ENCODE peak calls at places on chromosomes 5 and 9, in four cellular contexts. A is fibroblast of pulmonary artery; Q is IMR-90; E is naive thymus-derived CD4-positive, alpha-beta T cell. T is an unnamed sample.

GRCh38 chr5:147534172-147534951 is 24.5 kb upstream of the DPYSL3 start:
- DNase-seq in Q (peak; percentile 77), E (no peak), A (peak; percentile 64), T (no peak)

GRCh38 chr9:92508018-92508417 is 25.7 kb upstream of the ASPN start:
- DNase-seq in E (no peak), Q (no peak), A (no peak), T (no peak)

GRCh38 chr5:110115485-110115884 is 425.8 kb downstream of the MAN2A1 start:
- DNase-seq in Q (no peak), E (no peak), A (no peak), T (no peak)

GRCh38 chr9:136437839-136438547 is 1.7 kb downstream of the INPP5E start:
- DNase-seq in Q (peak; percentile 36), A (peak; percentile 45), E (no peak), T (no peak)

GRCh38 chr5:4199036-4199435 is 603.4 kb downstream of the IRX1 start:
- DNase-seq in A (no peak), E (no peak), Q (no peak), T (no peak)

GRCh38 chr9:114592356-114592755 is 4.8 kb downstream of the ATP6V1G1 start:
- DNase-seq in Q (peak; percentile 49), A (peak; percentile 25), E (peak; percentile 78), T (no peak)

GRCh38 chr5:179228341-179229121 is 116.7 kb downstream of the ADAMTS2 start:
- DNase-seq in A (no peak), E (no peak), Q (no peak), T (no peak)

GRCh38 chr9:88777498-88778312 is 213.6 kb upstream of the S1PR3 start:
- DNase-seq in A (peak; percentile 87), E (no peak), Q (peak; percentile 60), T (no peak)

GRCh38 chr5:179243333-179243732 is 101.9 kb downstream of the ADAMTS2 start:
- DNase-seq in E (no peak), Q (peak; percentile 76), A (peak; percentile 84), T (no peak)

GRCh38 chr9:135275163-135275925 is 187.9 kb downstream of the OLFM1 start:
- DNase-seq in E (no peak), Q (no peak), A (no peak), T (no peak)

GRCh38 chr5:146721073-146721830 is 157.3 kb downstream of the PPP2R2B start:
- DNase-seq in Q (no peak), A (no peak), E (no peak), T (no peak)

GRCh38 chr5:131999471-131999931 is 12.0 kb downstream of the ACSL6 start:
- DNase-seq in A (no peak), E (no peak), Q (no peak), T (no peak)

GRCh38 chr5:54825005-54825404 is 160.4 kb downstream of the ESM1 start:
- DNase-seq in A (peak; percentile 54), E (no peak), Q (peak; percentile 81), T (no peak)

GRCh38 chr5:141001854-141002666 is 35.8 kb downstream of the PCDHAC2 start:
- DNase-seq in A (no peak), E (no peak), Q (no peak), T (peak; percentile 26)

T was measured in retinal pigment epithelial cell.